ENCODE peak calls at places on chromosomes 2 and 18, in seven cellular contexts. V is mammary epithelial cell, T is fibroblast of mammary gland, J is A673, F is cardiac fibroblast, P is prostate gland, C is AG04449. A is an unnamed sample.

GRCh38 chr18:52353589-52353988 is 13.6 kb downstream of the DCC start:
- DNase-seq in C (no peak), V (no peak), F (no peak), T (no peak), P (no peak), J (no peak), A (no peak)

GRCh38 chr18:24054130-24054529 is 39.6 kb downstream of the TTC39C start:
- DNase-seq in F (peak; percentile 10), V (peak; percentile 97), J (no peak), C (no peak), T (peak; percentile 74), P (no peak), A (peak; percentile 65)

GRCh38 chr2:234146087-234146826 is 95.8 kb downstream of the SPP2 start:
- DNase-seq in J (no peak), F (peak; percentile 87), V (peak; percentile 83), T (peak; percentile 95), C (peak; percentile 55), P (no peak), A (peak; percentile 74)

GRCh38 chr2:5057895-5058294 is 634.3 kb upstream of the SOX11 start:
- DNase-seq in J (peak; percentile 51), T (no peak), F (no peak), P (no peak), V (no peak), C (no peak), A (no peak)

GRCh38 chr2:173229086-173229485 is 125.6 kb upstream of the CDCA7 start:
- DNase-seq in T (no peak), F (no peak), C (no peak), J (no peak), P (no peak), V (no peak), A (no peak)

GRCh38 chr2:134845719-134846118 is 7.3 kb downstream of the ACMSD start:
- DNase-seq in P (no peak), V (peak; percentile 74), C (peak; percentile 24), F (peak; percentile 63), T (peak; percentile 71), J (no peak), A (peak; percentile 60)

GRCh38 chr2:165115258-165115657 is 88.6 kb downstream of the SCN3A start:
- DNase-seq in F (no peak), V (no peak), P (no peak), T (no peak), J (no peak), C (no peak), A (no peak)

GRCh38 chr2:208464205-208464604 is 57.6 kb downstream of the PTH2R start:
- DNase-seq in J (no peak), F (no peak), T (no peak), C (no peak), P (no peak), V (no peak), A (no peak)

GRCh38 chr18:33805592-33805991 is 227.6 kb downstream of the ASXL3 start:
- DNase-seq in C (no peak), F (no peak), J (no peak), P (no peak), V (no peak), T (no peak), A (no peak)

GRCh38 chr18:44149706-44150105 is 531.0 kb upstream of the SETBP1 start:
- DNase-seq in T (peak; percentile 93), V (peak; percentile 94), J (peak; percentile 33), P (no peak), C (peak; percentile 4), F (peak; percentile 93), A (peak; percentile 95)

GRCh38 chr2:170369894-170370293 is 191.9 kb downstream of the MYO3B start:
- DNase-seq in F (peak; percentile 54), J (peak; percentile 67), V (peak; percentile 20), P (no peak), T (peak; percentile 37), C (no peak), A (peak; percentile 23)

GRCh38 chr18:22505136-22505535 is 87.4 kb upstream of the CTAGE1 start:
- DNase-seq in T (peak; percentile 45), F (peak; percentile 40), C (no peak), P (no peak), V (no peak), J (no peak), A (no peak)

GRCh38 chr2:23385351-23385747 is 370 bp downstream of the KLHL29 start:
- DNase-seq in T (no peak), C (no peak), J (peak; percentile 61), V (peak; percentile 55), P (no peak), F (peak; percentile 54), A (peak; percentile 55)

DNA sequence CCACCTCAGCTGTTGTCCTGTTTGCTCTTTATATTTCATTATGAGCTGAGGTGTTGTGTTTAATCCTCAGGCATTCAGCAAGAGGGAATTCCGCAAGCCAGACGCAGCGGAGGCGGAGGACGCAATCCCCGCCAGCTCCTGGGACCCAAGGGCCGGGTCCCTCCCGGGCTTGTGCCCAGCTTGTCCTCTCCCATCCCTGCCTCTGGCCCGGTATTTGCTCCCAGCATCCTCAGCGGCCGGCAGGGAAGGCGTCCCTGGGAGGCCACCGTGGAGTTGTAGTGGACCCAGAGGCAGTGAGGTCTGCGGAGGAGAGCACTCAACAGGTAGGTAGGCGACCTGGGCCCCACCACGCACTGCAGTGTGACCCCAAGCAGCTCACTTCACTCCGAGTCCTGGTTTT is 42.5 kb upstream of the FOSL2 start:
- DNase-seq in J (no peak), P (no peak), T (no peak), C (no peak), V (no peak), F (no peak), A (no peak)
- TF ChIP-seq CTCF in J (no peak), P (no peak), T (no peak), C (no peak), V (no peak), F (no peak), A (no peak)

DNA sequence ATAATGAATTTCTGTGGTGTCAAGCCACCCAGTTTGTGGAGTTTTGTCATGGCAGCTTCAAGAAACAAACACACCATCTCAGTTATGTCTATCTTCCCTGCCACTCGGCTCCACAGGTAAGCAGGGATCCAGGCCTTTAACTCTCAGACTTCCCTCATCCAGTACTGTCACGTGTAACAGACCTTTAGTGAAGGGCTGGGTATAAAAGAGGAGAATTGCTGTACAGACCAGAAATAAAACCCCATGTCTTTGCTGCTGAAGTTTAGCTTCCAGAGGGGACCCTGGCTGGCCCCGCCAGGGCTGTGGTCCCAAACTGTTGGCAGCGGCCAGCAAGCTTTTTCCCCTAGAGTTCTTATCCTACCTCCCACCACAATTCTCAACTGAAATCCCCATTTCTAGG is 438.1 kb upstream of the ID2 start:
- DNase-seq in J (no peak), T (no peak), F (no peak), C (no peak), P (no peak), V (no peak), A (no peak)
- H3K4me3 ChIP-seq in J (no peak overlapping the region), T (no peak overlapping the region), F (no peak overlapping the region), C (no peak overlapping the region), P (no peak overlapping the region), V (no peak overlapping the region), A (no peak overlapping the region)

DNA sequence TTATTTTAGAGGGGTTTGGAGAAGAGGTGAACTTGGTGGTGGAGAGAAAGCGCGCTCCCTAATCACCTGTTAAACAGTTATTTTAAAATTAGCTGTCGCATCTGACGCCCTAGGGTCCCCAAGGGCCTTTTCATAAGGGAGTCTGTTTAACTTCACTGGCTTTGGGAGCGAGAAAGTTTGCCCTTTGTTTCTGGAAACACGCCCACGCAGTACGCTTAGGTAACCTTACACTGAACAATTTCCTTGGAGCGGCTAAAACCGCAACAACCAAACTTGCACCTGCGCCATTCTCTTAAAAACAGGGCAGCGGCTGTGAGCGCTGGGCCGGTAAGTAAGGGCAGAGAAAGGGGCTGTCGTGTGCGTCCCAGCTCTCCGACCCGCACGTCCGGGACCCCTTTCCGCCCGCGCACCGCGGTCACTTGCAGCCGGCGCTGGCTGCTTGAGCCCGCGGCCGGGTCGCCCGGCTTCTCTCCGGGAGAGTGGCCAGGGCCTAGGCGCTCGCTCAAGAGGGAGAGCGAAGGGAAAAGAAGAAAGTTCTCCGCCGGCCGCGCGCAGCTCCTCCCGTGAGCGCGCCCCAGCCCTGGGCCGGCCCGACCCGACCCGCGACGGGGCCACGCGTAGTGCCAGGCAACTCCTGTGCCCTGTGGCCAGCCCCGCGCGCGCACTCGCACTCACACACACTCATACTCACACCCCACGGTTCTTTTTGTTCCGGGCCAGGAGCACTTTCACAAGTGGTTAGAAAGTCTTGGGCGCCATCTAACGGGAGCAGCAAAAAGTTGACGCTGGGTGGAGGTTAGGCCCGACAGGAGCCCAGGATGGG is 19.2 kb downstream of the POU3F3 start:
- DNase-seq in J (peak; percentile 84), V (peak; percentile 46), C (no peak), F (peak; percentile 71), T (peak; percentile 72), P (peak; percentile 56), A (peak; percentile 72)
- TF ChIP-seq CTCF in J (peak; percentile 79), V (peak; percentile 38), C (peak; percentile 72), F (peak; percentile 61), T (peak; percentile 62), P (peak; percentile 48), A (peak; percentile 63)

GRCh38 chr2:38074775-38075435 is 1.0 kb downstream of the CYP1B1 start:
- DNase-seq in F (peak; percentile 62), P (no peak), V (no peak), J (no peak), C (no peak), T (peak; percentile 34), A (peak; percentile 44)

GRCh38 chr2:38076710-38077430 is 919 bp upstream of the CYP1B1 start:
- DNase-seq in V (peak; percentile 84), C (no peak), T (peak; percentile 90), P (peak; percentile 56), F (peak; percentile 90), J (peak; percentile 81), A (peak; percentile 86)

GRCh38 chr2:38075436-38076249 is at the start of gene CYP1B1:
- DNase-seq in P (no peak), F (no peak), T (no peak), V (peak; percentile 11), C (no peak), J (no peak), A (no peak)

GRCh38 chr2:38077431-38077769 is 1.4 kb upstream of the CYP1B1 start:
- DNase-seq in F (no peak), P (no peak), C (no peak), T (no peak), J (no peak), V (no peak), A (no peak)

DNA sequence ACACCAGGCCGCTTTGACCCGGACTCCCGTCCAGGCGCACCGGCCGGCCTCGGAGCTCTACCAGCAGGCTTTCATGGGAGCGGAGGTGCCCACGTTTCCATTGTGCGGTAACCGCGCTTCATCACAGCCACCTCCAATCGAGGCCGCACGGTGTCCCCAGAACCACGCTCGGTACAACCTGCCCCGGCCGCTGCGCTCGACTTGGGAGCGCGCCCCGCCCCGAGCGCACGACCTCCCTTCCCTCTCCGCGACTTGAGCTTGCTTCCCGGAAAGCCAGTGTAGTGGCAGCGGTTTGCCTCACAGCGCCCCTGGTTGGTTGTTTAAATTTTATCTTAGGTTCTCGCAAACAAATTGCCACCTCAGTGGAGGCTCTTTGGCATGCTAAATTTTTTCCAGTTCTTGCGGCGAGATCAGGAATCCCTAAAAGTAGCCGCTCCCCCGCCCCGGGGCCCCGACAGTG is 329 bp upstream of the CYP1B1 start:
- DNase-seq in J (peak; percentile 85), C (no peak), P (peak; percentile 75), T (peak; percentile 80), F (peak; percentile 88), V (peak; percentile 77), A (peak; percentile 82)
- H3K4me3 ChIP-seq in J (peak overlapping the region; percentile 55), C (peak overlapping the region; percentile 50), P (peak overlapping the region; percentile 57), T (peak overlapping the region; percentile 53), F (peak overlapping the region; percentile 55), V (peak overlapping the region; percentile 40), A (peak overlapping the region; percentile 52)

DNA sequence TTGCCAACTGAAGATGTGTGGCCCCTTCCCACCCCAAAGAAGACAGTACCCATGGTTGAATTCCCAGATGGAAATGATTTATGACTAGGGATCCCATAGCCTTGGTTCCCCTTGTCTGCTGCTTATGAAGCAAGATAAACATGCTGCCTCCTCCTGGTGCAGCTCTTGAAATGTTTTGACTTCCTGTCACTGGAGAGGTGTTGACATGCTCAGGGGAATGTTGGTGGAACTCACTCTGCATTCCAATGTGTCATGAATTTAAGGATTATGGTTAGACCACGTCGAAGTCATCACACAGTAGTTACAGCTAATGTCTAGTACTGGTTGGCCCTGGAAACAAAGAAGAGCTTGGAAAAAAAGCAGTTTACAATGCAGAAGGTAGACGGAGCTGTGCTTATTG is 69.0 kb upstream of the FAM110C start:
- DNase-seq in P (no peak), V (peak; percentile 72), T (no peak), C (no peak), F (no peak), J (peak; percentile 33), A (peak; percentile 69)
- TF ChIP-seq CTCF in P (no peak), V (peak; percentile 13), T (no peak), C (no peak), F (no peak), J (peak; percentile 40), A (peak; percentile 29)